ENCODE peak calls at places on chromosomes 1 and 21, in six cellular contexts. X is fibroblast of lung, T is ascending aorta, V is upper lobe of left lung, O is cardiac muscle cell, F is left lung. P is an unnamed sample. For H3K4me1, the result is how much of the 10 kb centered on the place peaks cover.

GRCh38 chr1:158087320-158087927 is 93.3 kb upstream of the CD1D start:
- DNase-seq in X (peak), F (no peak), T (peak), O (peak), V (no peak), P (no peak)

GRCh38 chr1:228866498-228866897 is 131.2 kb downstream of the RHOU start:
- DNase-seq in V (peak), O (peak), F (no peak), T (no peak), X (peak), P (no peak)

GRCh38 chr1:224544276-224544675 is 71.8 kb upstream of the CNIH3 start:
- DNase-seq in O (no peak), V (no peak), X (no peak), T (no peak), F (no peak), P (no peak)

GRCh38 chr1:52867060-52867845 is 24.7 kb downstream of the ZYG11A start:
- DNase-seq in F (no peak), T (no peak), V (no peak), X (no peak), O (no peak), P (no peak)

GRCh38 chr1:67339623-67340343 is 32.1 kb downstream of the IL12RB2 start:
- DNase-seq in V (no peak), O (no peak), X (peak), T (no peak), F (no peak), P (no peak)

GRCh38 chr1:66984491-66984890 is 59.7 kb downstream of the MIER1 start:
- DNase-seq in X (no peak), O (no peak), T (no peak), V (no peak), F (no peak), P (no peak)

GRCh38 chr1:62424412-62424811 is 12.4 kb upstream of the USP1 start:
- DNase-seq in X (peak), O (no peak), F (no peak), T (no peak), V (no peak), P (no peak)

GRCh38 chr1:98059616-98060015 is 138.8 kb upstream of the DPYD start:
- DNase-seq in V (no peak), O (no peak), T (no peak), F (no peak), X (no peak), P (no peak)

GRCh38 chr1:185996211-185996610 is 262.0 kb downstream of the HMCN1 start:
- DNase-seq in O (no peak), V (no peak), X (peak), F (no peak), T (peak), P (peak)

GRCh38 chr1:22841754-22842370 is 130.8 kb downstream of the LACTBL1 start:
- DNase-seq in F (no peak), X (no peak), O (no peak), V (no peak), T (no peak), P (peak)

GRCh38 chr1:106080608-106081325 is 975.7 kb upstream of the PRMT6 start:
- DNase-seq in T (no peak), V (peak), X (no peak), F (peak), O (no peak), P (no peak)

GRCh38 chr21:33751120-33751519 is 108.8 kb downstream of the ITSN1 start:
- DNase-seq in T (no peak), X (no peak), V (no peak), O (no peak), F (no peak), P (no peak)

GRCh38 chr21:38806153-38806941 is 618 bp downstream of the ETS2 start:
- DNase-seq in F (peak), V (peak), O (peak), T (peak), X (no peak), P (no peak)

GRCh38 chr21:20259035-20259867 is 739.0 kb upstream of the NCAM2 start:
- DNase-seq in F (no peak), T (no peak), X (no peak), V (no peak), O (no peak), P (no peak)

GRCh38 chr1:2343023-2343935 is 48.1 kb downstream of the MORN1 start:
- DNase-seq in O (no peak), F (peak), V (peak), X (no peak), T (no peak), P (no peak)

GRCh38 chr1:230345139-230345885 is 80.8 kb downstream of the PGBD5 start:
- DNase-seq in F (no peak), X (no peak), T (no peak), O (no peak), V (no peak), P (no peak)

GRCh38 chr1:191371626-191372025 is 786.6 kb upstream of the RGS18 start:
- DNase-seq in V (no peak), X (peak), O (no peak), T (no peak), F (peak), P (no peak)

GRCh38 chr1:64934115-64934880 is 32.1 kb downstream of the JAK1 start:
- DNase-seq in O (no peak), F (no peak), V (no peak), T (peak), X (peak), P (no peak)

GRCh38 chr1:109434484-109434883 is 8.2 kb upstream of the PSMA5 start:
- DNase-seq in O (no peak), V (no peak), T (no peak), X (no peak), F (no peak), P (no peak)

GRCh38 chr1:40898434-40898900 is 36.3 kb upstream of the CITED4 start:
- DNase-seq in V (no peak), T (no peak), X (no peak), O (no peak), F (no peak), P (no peak)

GRCh38 chr1:165371588-165372235 is 15.2 kb upstream of the LMX1A start:
- DNase-seq in V (no peak), O (no peak), F (no peak), X (no peak), T (no peak), P (no peak)

GRCh38 chr1:203649551-203650011 is 22.9 kb downstream of the ATP2B4 start:
- DNase-seq in V (no peak), F (no peak), T (no peak), X (no peak), O (no peak), P (no peak)
- H3K27ac ChIP-seq in V (peak), F (no peak), T (peak), X (peak), O (no peak), P (peak)

DNA sequence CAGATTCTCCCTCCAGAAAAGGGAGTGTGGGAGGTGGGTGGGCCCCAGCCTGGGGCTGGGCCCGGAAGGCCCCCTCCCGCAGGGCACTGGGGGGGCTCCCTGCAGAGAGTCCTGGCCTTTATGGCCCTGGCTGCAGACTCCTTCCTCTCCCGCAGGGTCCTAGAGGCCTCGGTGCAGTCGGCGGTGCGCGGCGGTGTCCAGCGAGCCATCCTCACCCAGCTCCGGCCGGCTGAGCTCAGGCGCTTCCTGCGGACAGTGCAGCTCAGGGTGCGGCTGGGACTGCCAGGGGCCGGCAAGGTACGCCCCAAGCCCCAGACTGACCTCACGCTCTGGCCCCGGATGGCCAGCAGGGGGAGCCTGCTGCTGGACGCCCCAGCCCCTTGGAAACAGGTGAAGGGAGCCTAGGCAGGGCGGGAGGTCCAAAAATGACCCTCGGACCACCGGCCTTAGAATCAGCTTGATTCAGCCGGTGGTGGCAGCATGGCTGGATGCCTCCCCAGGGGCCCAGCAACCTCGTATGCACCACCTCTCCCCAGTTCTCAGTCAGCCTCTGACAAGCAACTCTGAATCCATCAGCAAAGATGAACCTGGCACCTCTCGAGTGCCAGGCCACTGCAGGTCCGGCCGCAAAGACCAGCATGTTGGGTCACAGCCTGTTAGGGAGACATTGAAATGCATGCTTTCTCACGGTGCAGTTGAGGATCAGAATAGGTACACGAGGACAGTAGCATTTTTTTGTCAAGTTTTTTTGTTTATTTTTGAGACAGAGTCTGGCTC is 20.6 kb downstream of the MTHFR start:
- DNase-seq in T (peak), X (peak), O (peak), V (peak), F (peak), P (no peak)
- H3K4me3 ChIP-seq in T (peak), X (no peak), O (peak), V (no peak), F (no peak), P (peak)

DNA sequence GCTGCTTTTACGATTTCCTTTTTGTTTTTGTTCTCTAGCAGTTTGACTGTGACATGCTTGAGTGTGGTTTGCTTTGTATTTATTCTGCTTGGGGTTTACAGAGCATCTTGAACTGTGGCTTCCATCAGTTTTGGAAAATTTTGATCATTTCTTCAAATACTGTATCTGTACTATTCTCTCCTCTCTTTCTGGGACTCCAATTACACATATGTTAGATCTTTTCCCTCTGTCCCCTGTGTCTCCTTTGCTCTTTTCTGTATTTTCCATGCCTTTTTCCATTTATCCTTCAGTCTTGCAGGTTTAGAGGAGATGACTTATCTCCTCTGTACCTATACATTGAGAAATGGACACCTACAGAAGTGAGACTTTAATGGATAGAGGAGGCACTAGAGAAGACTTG is 31.7 kb downstream of the COQ8A start:
- DNase-seq in O (no peak), T (no peak), X (no peak), V (no peak), F (no peak), P (no peak)
- H3K4me1 ChIP-seq in O (under half), T (under half), X (under half), V (under half), F (under half), P (under half)

DNA sequence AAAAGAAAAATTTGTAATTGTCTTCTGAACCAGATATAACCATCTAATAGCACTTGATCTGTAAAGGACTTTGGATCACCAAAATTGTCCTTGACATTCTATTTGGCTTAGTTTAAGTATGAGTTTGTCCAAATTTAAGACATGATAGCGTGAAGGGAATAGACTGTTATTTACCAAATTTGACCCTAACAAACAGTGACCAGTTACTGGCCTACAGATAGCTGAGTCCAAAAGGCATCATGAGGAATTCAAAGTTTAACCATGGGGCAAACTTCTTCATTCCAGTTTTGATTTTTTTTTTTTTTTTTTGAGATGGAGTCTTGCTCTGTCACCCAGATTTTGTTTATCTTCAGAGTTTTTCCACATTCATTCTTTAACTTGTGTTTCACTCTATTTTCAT is 38.5 kb downstream of the CLIC4 start:
- DNase-seq in X (no peak), O (no peak), V (no peak), T (no peak), F (no peak), P (no peak)
- H3K27ac ChIP-seq in X (no peak), O (no peak), V (no peak), T (peak), F (no peak), P (no peak)

GRCh38 chr1:39392851-39393573 is 98.4 kb upstream of the BMP8A start:
- DNase-seq in X (no peak), O (no peak), V (no peak), T (no peak), F (no peak), P (no peak)

GRCh38 chr1:39394059-39394458 is 97.4 kb upstream of the BMP8A start:
- DNase-seq in X (no peak), O (no peak), F (no peak), V (no peak), T (no peak), P (no peak)

GRCh38 chr1:39394598-39394997 is 96.8 kb upstream of the BMP8A start:
- DNase-seq in F (no peak), X (no peak), T (no peak), O (no peak), V (no peak), P (no peak)

GRCh38 chr1:39391741-39392679 is 99.4 kb upstream of the BMP8A start:
- DNase-seq in T (peak), X (peak), F (no peak), V (no peak), O (peak), P (no peak)

DNA sequence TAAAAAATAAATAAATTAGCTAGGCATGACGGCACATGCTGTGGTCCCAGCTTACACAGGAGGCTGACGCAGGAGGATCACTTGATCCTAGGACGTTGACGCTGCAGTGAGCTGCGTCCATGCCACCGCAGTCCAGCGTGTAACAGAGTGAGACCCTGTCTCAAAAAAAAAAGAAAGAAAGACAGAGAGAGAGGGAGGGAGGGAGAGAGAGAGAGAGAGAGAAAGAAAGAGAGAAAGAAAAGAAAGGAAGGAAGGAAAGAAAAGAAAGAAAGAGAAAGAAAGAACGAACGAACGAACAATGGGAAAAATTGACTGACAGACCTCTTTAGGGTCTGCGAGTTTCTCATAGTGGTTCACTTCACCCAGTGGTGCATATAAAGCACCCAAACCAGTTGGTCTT is 97.8 kb upstream of the BMP8A start:
- DNase-seq in V (no peak), F (no peak), O (no peak), T (no peak), X (no peak), P (no peak)
- H3K4me3 ChIP-seq in V (no peak), F (no peak), O (no peak), T (no peak), X (no peak), P (no peak)